ENCODE peak calls at places on chromosomes 11 and 22, in four cellular contexts. C is mesendoderm, T is NCI-H1105, Q is AG08395. V is an unnamed sample.

GRCh38 chr22:44338183-44338812 is 25.5 kb upstream of the SHISAL1 start:
- DNase-seq in C (no peak), T (no peak), Q (no peak), V (no peak)

GRCh38 chr11:37817727-37818270 is 1219.8 kb upstream of the RAG2 start:
- DNase-seq in C (no peak), T (no peak), Q (no peak), V (no peak)

GRCh38 chr11:22869325-22869724 is 9.1 kb upstream of the CCDC179 start:
- DNase-seq in C (no peak), T (no peak), Q (no peak), V (no peak)

GRCh38 chr11:30665067-30665466 is 78.9 kb upstream of the MPPED2 start:
- DNase-seq in C (no peak), T (no peak), Q (no peak), V (no peak)

GRCh38 chr11:69870772-69871171 is 51.6 kb upstream of the FGF3 start:
- DNase-seq in C (no peak), T (no peak), Q (no peak), V (no peak)

GRCh38 chr11:8699903-8700302 is 17.3 kb downstream of the RPL27A start:
- DNase-seq in C (peak), T (no peak), Q (peak), V (no peak)

GRCh38 chr22:17774206-17774927 is at the start of gene BID:
- DNase-seq in C (no peak), T (peak), Q (peak), V (no peak)

GRCh38 chr22:31286360-31287255 is 5.7 kb downstream of the PIK3IP1 start:
- DNase-seq in C (no peak), T (no peak), Q (no peak), V (no peak)

GRCh38 chr22:50207383-50208031 is 6.7 kb downstream of the SELENOO start:
- DNase-seq in C (no peak), T (no peak), Q (no peak), V (no peak)

GRCh38 chr22:44363980-44364749 is 51.4 kb upstream of the SHISAL1 start:
- DNase-seq in C (no peak), T (no peak), Q (no peak), V (no peak)

GRCh38 chr11:57214494-57214893 is 22.6 kb downstream of the APLNR start:
- DNase-seq in C (peak), T (no peak), Q (peak), V (no peak)

GRCh38 chr22:26462971-26463661 is 20.5 kb downstream of the HPS4 start:
- DNase-seq in C (no peak), T (no peak), Q (no peak), V (no peak)

GRCh38 chr11:100177651-100178050 is 509.4 kb upstream of the ARHGAP42 start:
- DNase-seq in C (no peak), T (no peak), Q (no peak), V (no peak)

V was measured in NCI-H2171.